ENCODE peak calls at places on chromosomes 7 and 10, in nine cellular contexts. L, F, K, B, W, C, G, X and U are unnamed samples.

GRCh38 chr7:131109011-131109756 is 218.5 kb upstream of the MKLN1 start:
- DNase-seq in X (no peak), W (no peak), L (peak; percentile 76), G (no peak), K (peak; percentile 54), C (no peak), B (no peak), F (no peak), U (no peak)

GRCh38 chr10:132386419-132386831 is 10.6 kb upstream of the PWWP2B start:
- DNase-seq in F (no peak), L (no peak), W (no peak), G (peak; percentile 59), C (no peak), B (no peak), X (no peak), K (no peak), U (no peak)

GRCh38 chr7:142380064-142380463 is 122.2 kb upstream of the PRSS58 start:
- DNase-seq in F (peak; percentile 84), L (no peak), B (no peak), W (no peak), C (no peak), X (no peak), K (no peak), G (no peak), U (no peak)

GRCh38 chr10:122336961-122337360 is 37.5 kb upstream of the PLEKHA1 start:
- DNase-seq in L (no peak), G (no peak), W (no peak), F (no peak), C (no peak), K (no peak), X (no peak), B (no peak), U (no peak)

GRCh38 chr7:122770943-122771342 is 68.2 kb upstream of the RNF148 start:
- DNase-seq in B (no peak), K (no peak), F (peak; percentile 15), L (no peak), G (no peak), W (no peak), X (no peak), C (no peak), U (no peak)

GRCh38 chr10:90174531-90174930 is 473.1 kb downstream of the KIF20B start:
- DNase-seq in L (no peak), B (no peak), C (no peak), X (no peak), G (no peak), K (no peak), F (no peak), W (no peak), U (no peak)

GRCh38 chr10:89095701-89096391 is 105.2 kb downstream of the FAS start:
- DNase-seq in L (no peak), K (no peak), B (no peak), C (no peak), X (no peak), G (no peak), W (no peak), F (no peak), U (no peak)

GRCh38 chr7:149729983-149730801 is 43.2 kb downstream of the ZNF467 start:
- DNase-seq in C (no peak), G (peak; percentile 55), L (no peak), X (no peak), K (no peak), W (no peak), B (no peak), F (no peak), U (no peak)

GRCh38 chr7:128914566-128915151 is 4.2 kb upstream of the KCP start:
- DNase-seq in F (no peak), L (no peak), B (no peak), W (no peak), C (no peak), X (peak; percentile 53), G (peak; percentile 59), K (no peak), U (no peak)

GRCh38 chr10:91335147-91335546 is 75.0 kb upstream of the HECTD2 start:
- DNase-seq in W (no peak), F (peak; percentile 28), C (no peak), B (no peak), X (no peak), K (no peak), L (no peak), G (no peak), U (no peak)

GRCh38 chr7:94451276-94451675 is 56.6 kb downstream of the COL1A2 start:
- DNase-seq in L (no peak), B (no peak), F (no peak), W (no peak), K (no peak), G (no peak), X (no peak), C (no peak), U (no peak)

GRCh38 chr7:112120818-112121217 is 85.4 kb downstream of the DOCK4 start:
- DNase-seq in W (no peak), X (no peak), B (no peak), L (no peak), F (no peak), K (no peak), C (no peak), G (no peak), U (no peak)

GRCh38 chr10:105328441-105328840 is 687.4 kb downstream of the SORCS3 start:
- DNase-seq in C (no peak), G (no peak), X (no peak), B (no peak), F (no peak), L (no peak), W (no peak), K (no peak), U (no peak)

GRCh38 chr10:54940418-54940817 is 139.4 kb upstream of the PCDH15 start:
- DNase-seq in C (no peak), G (no peak), W (no peak), L (no peak), B (no peak), X (no peak), K (no peak), F (no peak), U (no peak)

DNA sequence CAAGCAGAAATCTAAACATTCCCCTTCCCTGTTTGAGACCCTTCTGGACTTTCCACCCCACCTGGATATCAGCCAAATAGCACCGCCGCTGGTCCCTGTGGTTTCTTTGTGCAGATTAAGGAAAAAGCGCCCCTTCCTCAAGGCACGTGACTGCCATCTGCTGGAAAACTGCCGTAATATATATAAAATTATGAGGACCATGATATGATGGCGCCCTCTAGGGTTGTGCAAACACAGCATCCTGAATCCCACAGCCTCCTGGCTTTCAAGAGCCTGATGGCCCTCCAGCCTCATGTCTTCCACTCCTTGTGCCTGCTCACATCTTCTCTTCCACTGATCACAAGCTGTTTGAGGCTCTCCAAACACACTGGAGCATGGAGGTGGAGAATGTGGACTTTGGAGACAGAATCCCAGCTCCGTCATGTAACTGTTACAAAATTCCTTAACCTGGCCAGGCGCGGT is 121.3 kb downstream of the MYL10 start:
- DNase-seq in F (peak; percentile 69), K (peak; percentile 46), X (no peak), C (no peak), L (peak; percentile 51), B (peak; percentile 77), W (no peak), G (no peak), U (peak; percentile 73)
- H3K4me3 ChIP-seq in F (peak overlapping the region; percentile 34), K (no peak overlapping the region), X (no peak overlapping the region), C (no peak overlapping the region), L (no peak overlapping the region), B (no peak overlapping the region), W (no peak overlapping the region), G (no peak overlapping the region), U (no peak overlapping the region)

DNA sequence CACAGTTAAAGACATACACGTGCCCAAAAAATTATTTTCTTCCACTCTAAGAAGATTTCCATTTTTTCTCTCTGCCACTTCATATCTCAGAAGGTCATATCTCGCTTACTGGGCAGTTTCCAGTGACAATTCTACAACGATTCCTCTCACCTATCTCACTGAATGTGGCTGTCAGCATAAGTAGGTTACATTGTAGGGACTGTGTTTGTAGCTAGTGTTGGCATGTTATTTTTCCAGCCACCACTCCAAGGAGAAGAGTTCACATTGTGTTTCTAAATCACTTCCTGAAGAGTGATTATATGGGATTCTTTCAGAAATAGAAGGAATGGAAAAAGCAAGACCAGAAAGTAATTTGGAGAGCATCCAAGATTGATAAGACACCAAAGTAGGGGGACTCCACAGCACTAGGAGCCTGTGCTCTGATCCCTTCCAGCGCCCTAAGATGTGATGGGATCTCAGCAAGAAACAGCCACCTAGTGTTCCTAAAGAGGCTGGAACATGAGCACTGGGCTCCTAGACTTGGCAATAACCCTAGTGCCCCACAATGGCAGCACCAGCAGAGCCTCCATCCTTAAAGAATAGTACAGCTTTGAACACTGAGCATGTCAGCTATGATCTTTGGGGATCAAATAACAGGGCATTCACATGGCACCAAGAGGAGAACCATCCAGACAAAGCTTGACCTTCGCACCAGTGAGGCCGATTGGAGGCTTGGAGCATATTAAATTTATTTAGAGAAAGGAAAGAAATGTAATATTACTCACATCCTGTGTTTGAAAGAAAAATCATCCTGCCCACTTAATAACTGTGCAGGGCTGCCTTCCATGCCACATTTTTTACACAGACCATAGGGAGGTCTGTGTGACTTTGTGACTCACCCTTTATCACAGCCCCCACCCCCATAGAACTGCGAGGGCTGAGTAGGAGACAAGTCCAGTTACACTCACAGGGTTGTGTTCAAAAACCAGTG is 51.8 kb downstream of the CAV1 start:
- DNase-seq in C (peak; percentile 89), G (no peak), W (peak; percentile 82), L (peak; percentile 95), B (no peak), K (peak; percentile 90), X (no peak), F (no peak), U (no peak)
- H3K4me3 ChIP-seq in C (no peak overlapping the region), G (no peak overlapping the region), W (no peak overlapping the region), L (no peak overlapping the region), B (no peak overlapping the region), K (no peak overlapping the region), X (no peak overlapping the region), F (no peak overlapping the region), U (no peak overlapping the region)

DNA sequence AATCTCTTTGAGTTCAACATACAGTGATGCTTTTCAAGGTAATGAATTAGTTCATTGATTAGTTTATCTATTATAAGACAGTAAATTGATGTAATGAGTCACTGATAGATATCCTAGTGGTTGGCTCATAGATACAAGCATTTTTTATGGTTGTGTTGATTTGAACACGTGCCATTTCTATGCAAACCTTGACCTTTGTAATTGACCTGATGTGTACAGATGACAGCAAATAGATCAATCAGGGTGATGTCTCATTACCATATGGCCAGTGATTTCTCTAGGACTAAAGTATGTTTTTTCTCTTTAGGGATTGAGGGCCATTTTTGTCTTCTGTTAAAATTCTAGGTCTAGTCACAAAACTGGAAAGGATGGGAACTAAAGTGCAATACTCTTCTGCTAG is 760.3 kb upstream of the GALNT17 start:
- DNase-seq in W (no peak), K (no peak), L (no peak), B (no peak), G (no peak), F (no peak), C (no peak), X (no peak), U (no peak)
- H3K4me3 ChIP-seq in W (no peak overlapping the region), K (no peak overlapping the region), L (no peak overlapping the region), B (no peak overlapping the region), G (no peak overlapping the region), F (no peak overlapping the region), C (no peak overlapping the region), X (no peak overlapping the region), U (no peak overlapping the region)

DNA sequence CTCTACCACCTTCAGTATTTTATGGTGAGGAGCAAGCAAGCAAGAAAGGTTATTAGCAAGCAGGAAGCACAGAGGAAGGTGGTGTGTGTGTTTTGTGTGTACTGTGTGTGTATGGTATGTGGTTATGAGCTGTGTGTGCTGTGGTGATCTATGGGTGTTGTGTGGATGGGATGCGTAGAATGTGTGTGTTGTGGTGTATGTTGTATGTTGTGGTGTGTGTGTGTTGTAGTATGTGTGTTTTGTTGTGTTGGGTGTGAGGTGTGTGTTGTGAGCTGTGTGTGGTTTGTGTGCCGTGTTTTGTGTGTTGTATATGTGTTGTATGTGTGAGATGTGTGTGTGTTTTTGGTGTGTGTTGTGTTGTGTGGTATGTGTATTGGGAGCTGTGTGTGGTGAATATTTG is 16.8 kb upstream of the IGFBP3 start:
- DNase-seq in B (no peak), W (no peak), K (no peak), F (no peak), C (no peak), L (no peak), G (no peak), X (no peak), U (no peak)
- H3K4me3 ChIP-seq in B (no peak overlapping the region), W (no peak overlapping the region), K (no peak overlapping the region), F (no peak overlapping the region), C (no peak overlapping the region), L (no peak overlapping the region), G (no peak overlapping the region), X (no peak overlapping the region), U (no peak overlapping the region)